ENCODE peak calls at places on chromosome 19, in six cellular contexts. N is mammary epithelial cell, M is AG04450, X is tibial artery, E is pancreas, P is spleen. D is an unnamed sample. For H3K27me3, the result is how much of the 10 kb centered on the place peaks cover.

GRCh38 chr19:47729799-47730520 is 15.4 kb upstream of the NOP53 start:
- DNase-seq in N (peak), M (no peak), X (peak), E (peak), P (peak), D (no peak)

GRCh38 chr19:33404506-33404905 is 31.0 kb downstream of the CEBPG start:
- DNase-seq in N (no peak), M (no peak), X (peak), E (no peak), P (peak), D (no peak)

GRCh38 chr19:10191347-10191746 is 3.4 kb downstream of the DNMT1 start:
- DNase-seq in N (no peak), M (peak), X (peak), E (no peak), P (no peak), D (peak)

GRCh38 chr19:4059931-4060620 is 6.6 kb downstream of the ZBTB7A start:
- DNase-seq in N (peak), M (no peak), X (peak), E (no peak), P (peak), D (no peak)

GRCh38 chr19:58379276-58379675 is 1.6 kb downstream of the ZNF837 start:
- DNase-seq in N (no peak), M (no peak), X (no peak), E (no peak), P (peak), D (no peak)

GRCh38 chr19:1263198-1263597 is 5.9 kb upstream of the CIRBP start:
- DNase-seq in N (no peak), M (no peak), X (no peak), E (peak), P (peak), D (no peak)

GRCh38 chr19:15249912-15250634 is 17.8 kb upstream of the EPHX3 start:
- DNase-seq in N (peak), M (peak), X (peak), E (peak), P (no peak), D (peak)

GRCh38 chr19:11594084-11594483 is 3.2 kb upstream of the ZNF627 start:
- DNase-seq in N (no peak), M (no peak), X (no peak), E (no peak), P (no peak), D (no peak)

GRCh38 chr19:33809960-33810359 is 13.3 kb downstream of the KCTD15 start:
- DNase-seq in N (no peak), M (no peak), X (no peak), E (no peak), P (peak), D (no peak)

GRCh38 chr19:772730-773436 is 22.0 kb downstream of the MISP start:
- DNase-seq in N (no peak), M (no peak), X (no peak), E (no peak), P (no peak), D (no peak)

GRCh38 chr19:31270897-31271568 is 78.2 kb downstream of the TSHZ3 start:
- DNase-seq in N (no peak), M (peak), X (peak), E (no peak), P (peak), D (no peak)

GRCh38 chr19:54137913-54138776 is 583 bp downstream of the CNOT3 start:
- DNase-seq in N (no peak), M (no peak), X (no peak), E (no peak), P (peak), D (no peak)
- TF ChIP-seq CTCF in N (peak), M (peak), X (no peak), E (no peak), P (no peak), D (no peak)

GRCh38 chr19:12837225-12837624 is 1.1 kb upstream of the MAST1 start:
- DNase-seq in N (no peak), M (no peak), X (no peak), E (no peak), P (no peak), D (no peak)
- H3K27me3 ChIP-seq in N (under half), M (half or more), X (half or more), E (under half), P (half or more), D (under half)

GRCh38 chr19:51926784-51927741 is at the start of gene ZNF613:
- DNase-seq in N (peak), M (peak), X (peak), E (peak), P (peak), D (peak)
- TF ChIP-seq CTCF in N (peak), M (peak), X (peak), E (no peak), P (no peak), D (peak)

GRCh38 chr19:39310558-39311311 is 9.9 kb downstream of the LRFN1 start:
- DNase-seq in N (no peak), M (no peak), X (no peak), E (no peak), P (peak), D (no peak)

GRCh38 chr19:39307233-39307821 is 11.1 kb downstream of the IFNL1 start:
- DNase-seq in N (no peak), M (no peak), X (no peak), E (no peak), P (peak), D (no peak)

GRCh38 chr19:39306075-39306474 is 9.9 kb downstream of the IFNL1 start:
- DNase-seq in N (no peak), M (no peak), X (no peak), E (no peak), P (no peak), D (no peak)

GRCh38 chr19:39307822-39308530 is 11.8 kb downstream of the IFNL1 start:
- DNase-seq in N (no peak), M (no peak), X (no peak), E (no peak), P (peak), D (no peak)

DNA sequence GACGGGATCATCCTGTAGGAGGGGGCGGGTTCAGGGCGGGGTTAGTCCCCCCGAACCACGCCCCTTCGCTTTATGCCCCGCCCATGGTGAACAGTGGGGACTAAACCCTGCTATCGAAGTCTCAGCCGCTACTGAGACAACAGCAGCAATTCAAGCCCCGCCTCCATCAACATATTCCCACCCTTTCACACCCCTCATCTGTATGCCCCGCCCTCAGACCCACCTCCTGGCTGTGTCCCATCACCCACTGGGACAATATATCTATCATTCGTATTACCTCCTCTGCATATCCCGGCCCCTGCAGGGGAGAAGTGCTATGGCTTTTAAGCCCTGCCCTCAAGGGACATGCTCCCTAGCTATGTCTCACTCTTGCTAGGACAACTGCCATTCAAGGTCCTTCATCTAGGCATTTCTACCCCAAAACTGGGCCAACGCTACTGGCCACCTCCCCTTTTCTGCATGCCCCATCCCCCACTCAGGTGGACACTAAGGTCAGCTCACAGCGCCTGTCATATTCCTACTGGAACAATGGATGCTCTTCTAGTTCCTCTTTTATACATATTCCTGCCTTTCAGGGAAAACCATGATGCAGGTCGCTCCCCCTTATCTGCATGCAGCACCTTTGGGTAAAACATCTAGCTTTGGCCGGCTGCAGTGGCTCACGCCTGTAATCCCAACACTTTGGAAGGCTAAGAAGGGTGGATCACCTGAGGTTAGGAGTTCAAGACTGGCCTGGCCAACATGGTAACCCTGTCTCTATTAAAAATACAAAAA is 11.9 kb downstream of the LRFN1 start:
- DNase-seq in N (no peak), M (no peak), X (peak), E (no peak), P (peak), D (no peak)
- H3K27me3 ChIP-seq in N (under half), M (under half), X (half or more), E (under half), P (under half), D (under half)

D was measured in BJ.